ENCODE peak calls at places on chromosomes 13 and 19, in five cellular contexts. D is neuronal stem cell, O is H9, B is H1, I is mesenchymal stem cell. J is an unnamed sample.

GRCh38 chr19:4911314-4911713 is 2.0 kb downstream of the UHRF1 start:
- DNase-seq in D (no peak), I (peak), B (no peak), O (no peak), J (no peak)

GRCh38 chr19:5718032-5718578 is 1.8 kb downstream of the LONP1 start:
- DNase-seq in I (peak), D (no peak), B (no peak), O (no peak), J (no peak)

GRCh38 chr19:13284929-13285928 is 135.0 kb downstream of the IER2 start:
- DNase-seq in I (no peak), B (no peak), O (no peak), D (no peak), J (no peak)

GRCh38 chr19:46821512-46822359 is 28.9 kb downstream of the AP2S1 start:
- DNase-seq in D (no peak), I (no peak), O (peak), B (no peak), J (no peak)

GRCh38 chr19:17867087-17867486 is 4.7 kb upstream of the SLC5A5 start:
- DNase-seq in O (peak), I (no peak), B (no peak), D (no peak), J (no peak)

GRCh38 chr13:97282705-97283104 is 60.6 kb downstream of the MBNL2 start:
- DNase-seq in O (no peak), D (no peak), B (no peak), I (no peak), J (no peak)

GRCh38 chr13:102914629-102914935 is 68.8 kb downstream of the ERCC5 start:
- DNase-seq in O (no peak), D (no peak), I (no peak), B (no peak), J (no peak)

GRCh38 chr13:113364933-113365371 is 1.0 kb upstream of the GRTP1 start:
- DNase-seq in B (no peak), D (no peak), I (no peak), O (no peak), J (no peak)

DNA sequence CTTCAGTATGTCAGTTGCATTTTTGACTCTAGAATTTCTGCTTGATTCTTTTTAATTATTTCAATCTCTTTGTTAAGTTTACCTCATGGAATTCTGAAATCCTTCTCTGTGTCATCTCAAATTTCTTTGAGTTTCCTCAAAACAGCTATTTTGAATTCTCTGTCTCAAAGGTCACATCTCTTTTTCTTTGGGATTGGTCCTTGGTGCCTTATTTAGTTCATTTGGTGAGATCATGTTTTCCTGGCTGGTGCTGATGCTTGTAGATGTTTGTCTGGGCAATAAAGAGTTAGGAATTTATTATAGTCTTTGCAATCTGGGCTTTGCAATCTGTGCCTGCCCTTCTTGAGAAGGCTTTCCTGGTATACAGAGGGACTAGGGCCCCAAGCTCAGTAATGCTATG is 18.5 kb upstream of the KBTBD7 start:
- DNase-seq in I (no peak), B (no peak), O (no peak), D (no peak), J (no peak)
- H2BK12ac ChIP-seq in I (no peak), B (no peak), O (no peak), D (no peak), J (no peak)

GRCh38 chr19:44002566-44003460 is at the start of gene ZNF230:
- DNase-seq in I (peak), D (peak), B (peak), O (peak), J (peak)

GRCh38 chr19:44003461-44004134 is 841 bp downstream of the ZNF230 start:
- DNase-seq in D (no peak), B (no peak), I (peak), O (no peak), J (no peak)

GRCh38 chr19:44002212-44002565 is 568 bp upstream of the ZNF230 start:
- DNase-seq in I (no peak), D (no peak), B (no peak), O (no peak), J (peak)

GRCh38 chr19:43997631-43998290 is 5.0 kb upstream of the ZNF230 start:
- DNase-seq in O (no peak), D (no peak), B (no peak), I (no peak), J (no peak)
- H2BK12ac ChIP-seq in O (no peak), D (no peak), B (no peak), I (no peak), J (no peak)

GRCh38 chr19:2560369-2560768 is 84.4 kb downstream of the GADD45B start:
- DNase-seq in D (no peak), O (no peak), B (no peak), I (no peak), J (no peak)
- H2BK12ac ChIP-seq in D (no peak), O (no peak), B (no peak), I (no peak), J (peak)

DNA sequence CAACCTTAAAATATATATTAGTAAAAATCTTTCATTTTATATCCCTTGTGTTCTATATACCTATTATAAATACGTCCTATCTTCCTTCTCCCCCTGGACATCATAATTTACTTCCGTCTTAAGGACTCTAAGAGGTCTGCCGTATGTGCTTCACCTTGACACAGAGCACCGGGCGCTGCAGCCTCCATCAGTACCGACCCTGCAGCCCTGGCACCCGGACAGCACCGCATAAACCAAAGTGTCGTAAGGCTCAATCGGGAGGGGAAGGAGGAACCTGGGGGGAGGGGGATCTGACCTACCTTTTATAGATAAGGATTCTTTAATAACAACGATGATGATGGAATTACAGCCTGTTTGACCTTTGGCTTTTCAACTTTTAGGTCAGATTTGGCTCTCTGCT is 44.0 kb downstream of the EFNB2 start:
- DNase-seq in I (no peak), O (no peak), B (no peak), D (no peak), J (no peak)
- H2BK12ac ChIP-seq in I (no peak), O (no peak), B (no peak), D (no peak), J (no peak)

DNA sequence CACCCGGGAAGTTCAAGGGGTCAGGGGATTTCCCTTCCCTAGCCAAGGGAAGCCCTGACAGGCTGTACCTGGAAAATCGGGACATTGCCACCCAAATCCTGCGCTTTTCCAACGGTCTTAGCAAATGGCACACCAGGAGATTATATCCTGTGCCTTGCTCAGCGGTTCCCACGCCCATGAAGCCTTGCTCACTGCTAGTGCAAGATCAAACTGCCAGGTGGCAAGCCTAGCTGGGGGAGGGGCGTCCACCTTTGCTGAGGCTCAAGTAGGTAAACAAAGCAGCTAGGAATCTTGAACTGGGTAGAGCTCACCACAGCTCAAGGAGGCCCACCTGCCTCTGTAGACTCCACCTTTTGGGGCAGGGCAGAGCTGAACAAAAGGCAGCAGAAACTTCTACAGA is 1794.5 kb downstream of the PCDH9 start:
- DNase-seq in O (no peak), D (no peak), B (no peak), I (no peak), J (no peak)
- H2BK12ac ChIP-seq in O (no peak), D (no peak), B (no peak), I (no peak), J (no peak)

DNA sequence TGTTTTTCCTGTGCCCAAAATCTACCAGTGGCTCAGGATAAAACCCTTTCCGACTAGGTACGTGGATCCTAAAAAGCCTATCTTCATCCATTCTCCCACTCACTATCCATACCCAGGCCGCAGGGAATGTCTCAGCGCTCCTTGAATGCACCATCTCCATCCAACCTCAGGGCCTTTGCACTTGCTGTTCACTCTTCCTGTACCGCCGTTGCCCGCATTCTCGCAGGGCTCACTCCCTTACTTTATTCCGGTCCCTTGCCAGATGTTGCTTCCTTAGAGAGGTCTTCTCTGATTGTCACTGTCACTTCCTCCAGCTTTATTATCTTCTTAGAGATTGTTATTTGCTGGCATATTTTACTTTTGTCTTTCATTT is 93.3 kb upstream of the ZNF536 start:
- DNase-seq in O (no peak), D (no peak), B (no peak), I (no peak), J (no peak)
- H2BK12ac ChIP-seq in O (no peak), D (no peak), B (no peak), I (no peak), J (no peak)

GRCh38 chr19:50549059-50549926 is 18.9 kb downstream of the LRRC4B start:
- DNase-seq in I (no peak), D (no peak), O (no peak), B (no peak), J (no peak)
- H2BK12ac ChIP-seq in I (no peak), D (no peak), O (no peak), B (no peak), J (no peak)

GRCh38 chr13:100163375-100163774 is 74.5 kb downstream of the PCCA start:
- DNase-seq in B (no peak), D (no peak), O (no peak), I (no peak), J (no peak)
- H2BK12ac ChIP-seq in B (no peak), D (no peak), O (no peak), I (no peak), J (no peak)

GRCh38 chr13:42883142-42883541 is 101.8 kb downstream of the FAM216B start:
- DNase-seq in O (no peak), B (no peak), D (no peak), I (peak), J (no peak)
- H2BK12ac ChIP-seq in O (no peak), B (no peak), D (no peak), I (peak), J (peak)

GRCh38 chr13:20470136-20470535 is 55.5 kb downstream of the CRYL1 start:
- DNase-seq in B (no peak), I (no peak), O (no peak), D (no peak), J (no peak)
- H2BK12ac ChIP-seq in B (no peak), I (no peak), O (no peak), D (no peak), J (peak)

J was measured in trophoblast cell.